ENCODE peak calls at places on chromosome 4, in five cellular contexts. N, B, Q, U and P are unnamed samples.
A peak's percentile ranks its signal among the peaks of the same experiment; 100 is the strongest.

GRCh38 chr4:72348701-72349100 is 220.3 kb downstream of the ADAMTS3 start:
- DNase-seq in N (no peak), B (no peak), Q (no peak), U (no peak), P (no peak)

GRCh38 chr4:11441182-11441556 is 12.5 kb upstream of the HS3ST1 start:
- DNase-seq in N (no peak), B (no peak), Q (no peak), U (no peak), P (no peak)

GRCh38 chr4:87848622-87849351 is 16.0 kb downstream of the MEPE start:
- DNase-seq in N (peak; percentile 38), B (peak; percentile 59), Q (peak; percentile 56), U (peak; percentile 11), P (peak; percentile 44)

GRCh38 chr4:40579983-40580382 is 49.7 kb downstream of the RBM47 start:
- DNase-seq in N (no peak), B (no peak), Q (no peak), U (no peak), P (peak; percentile 71)

GRCh38 chr4:72136429-72136828 is 104.6 kb downstream of the NPFFR2 start:
- DNase-seq in N (no peak), B (no peak), Q (no peak), U (no peak), P (peak; percentile 67)

GRCh38 chr4:9927317-9928007 is 93.8 kb downstream of the SLC2A9 start:
- DNase-seq in N (no peak), B (no peak), Q (no peak), U (no peak), P (no peak)

GRCh38 chr4:175109933-175110332 is 191.8 kb downstream of the ADAM29 start:
- DNase-seq in N (no peak), B (peak; percentile 0), Q (no peak), U (no peak), P (no peak)

GRCh38 chr4:120718979-120719566 is 203.5 kb downstream of the PRDM5 start:
- DNase-seq in N (peak; percentile 23), B (peak; percentile 27), Q (no peak), U (no peak), P (no peak)

GRCh38 chr4:151035321-151035720 is 20.2 kb upstream of the LRBA start:
- DNase-seq in N (no peak), B (no peak), Q (no peak), U (no peak), P (no peak)

GRCh38 chr4:101707596-101707995 is 82.9 kb upstream of the BANK1 start:
- DNase-seq in N (no peak), B (no peak), Q (no peak), U (no peak), P (no peak)

GRCh38 chr4:157014621-157015591 is 43.3 kb upstream of the PDGFC start:
- DNase-seq in N (no peak), B (peak; percentile 87), Q (no peak), U (no peak), P (peak; percentile 63)

GRCh38 chr4:2843909-2844584 is 403 bp downstream of the ADD1 start:
- DNase-seq in N (peak; percentile 73), B (peak; percentile 36), Q (peak; percentile 66), U (no peak), P (peak; percentile 28)

GRCh38 chr4:73127839-73128448 is 58.4 kb upstream of the COX18 start:
- DNase-seq in N (peak; percentile 22), B (peak; percentile 28), Q (no peak), U (no peak), P (no peak)

GRCh38 chr4:25075129-25075528 is 44.4 kb upstream of the LGI2 start:
- DNase-seq in N (no peak), B (no peak), Q (no peak), U (no peak), P (no peak)

GRCh38 chr4:22474636-22475310 is 41.1 kb downstream of the ADGRA3 start:
- DNase-seq in N (no peak), B (no peak), Q (no peak), U (no peak), P (no peak)

GRCh38 chr4:2924765-2925301 is 38.4 kb downstream of the NOP14 start:
- DNase-seq in N (no peak), B (no peak), Q (peak; percentile 17), U (no peak), P (no peak)